ENCODE peak calls at places on chromosomes 6 and 20, in five cellular contexts. Z, G, V, F and A are unnamed samples.

GRCh38 chr6:20458051-20458894 is 56.6 kb downstream of the E2F3 start:
- DNase-seq in G (no peak), V (no peak), F (no peak), Z (no peak), A (no peak)

GRCh38 chr6:113813207-113813606 is 43.9 kb upstream of the MARCKS start:
- DNase-seq in F (no peak), Z (peak; percentile 66), G (no peak), V (peak; percentile 51), A (no peak)

GRCh38 chr6:75827163-75827562 is 78.1 kb downstream of the MYO6 start:
- DNase-seq in Z (no peak), V (no peak), G (no peak), F (no peak), A (no peak)

GRCh38 chr6:125194980-125195379 is 41.4 kb downstream of the TPD52L1 start:
- DNase-seq in F (no peak), Z (no peak), G (no peak), V (no peak), A (no peak)

GRCh38 chr6:7324520-7324919 is 11.5 kb upstream of the SSR1 start:
- DNase-seq in G (no peak), F (peak; percentile 41), V (no peak), Z (no peak), A (no peak)

GRCh38 chr6:144737998-144738397 is 452.9 kb downstream of the UTRN start:
- DNase-seq in Z (no peak), F (no peak), G (no peak), V (no peak), A (no peak)

GRCh38 chr6:7042654-7043545 is 64.9 kb upstream of the RREB1 start:
- DNase-seq in G (no peak), F (no peak), Z (no peak), V (no peak), A (no peak)

GRCh38 chr6:71197267-71197666 is 91.3 kb upstream of the OGFRL1 start:
- DNase-seq in Z (peak; percentile 92), G (no peak), V (peak; percentile 24), F (no peak), A (no peak)

GRCh38 chr6:69914015-69914485 is 47.7 kb downstream of the COL19A1 start:
- DNase-seq in V (no peak), Z (no peak), G (no peak), F (no peak), A (no peak)

GRCh38 chr20:48015136-48015925 is 230.1 kb upstream of the SULF2 start:
- DNase-seq in V (no peak), Z (no peak), F (no peak), G (no peak), A (no peak)

GRCh38 chr6:44043036-44043478 is 84.2 kb downstream of the MRPL14 start:
- DNase-seq in G (no peak), V (peak; percentile 62), F (no peak), Z (no peak), A (no peak)

GRCh38 chr20:32538526-32538918 is 46.6 kb downstream of the NOL4L start:
- DNase-seq in G (no peak), Z (no peak), V (no peak), F (no peak), A (no peak)

GRCh38 chr20:38658879-38659612 is 57.4 kb downstream of the ARHGAP40 start:
- DNase-seq in F (peak; percentile 64), G (no peak), V (no peak), Z (no peak), A (no peak)

GRCh38 chr6:13428528-13429405 is 58.6 kb downstream of the GFOD1 start:
- DNase-seq in V (no peak), G (no peak), Z (no peak), F (peak; percentile 55), A (no peak)

GRCh38 chr6:116945809-116946208 is 68.8 kb downstream of the RFX6 start:
- DNase-seq in F (no peak), Z (no peak), G (no peak), V (no peak), A (no peak)

GRCh38 chr20:40960101-40960500 is 68.5 kb upstream of the TOP1 start:
- DNase-seq in F (peak; percentile 2), Z (no peak), G (no peak), V (no peak), A (no peak)

GRCh38 chr20:62475027-62475818 is 572 bp downstream of the GATA5 start:
- DNase-seq in Z (no peak), V (no peak), G (no peak), F (no peak), A (no peak)

GRCh38 chr6:91654844-91655192 is 1067.9 kb upstream of the MAP3K7 start:
- DNase-seq in F (no peak), G (no peak), Z (no peak), V (no peak), A (no peak)

GRCh38 chr20:60011512-60012507 is 53.6 kb downstream of the CDH26 start:
- DNase-seq in G (no peak), V (no peak), Z (no peak), F (no peak), A (no peak)

GRCh38 chr6:114176726-114177125 is 166.1 kb downstream of the HS3ST5 start:
- DNase-seq in V (no peak), Z (no peak), F (no peak), G (no peak), A (no peak)

GRCh38 chr6:101830501-101831031 is 437.1 kb downstream of the GRIK2 start:
- DNase-seq in V (no peak), Z (peak; percentile 24), F (no peak), G (no peak), A (no peak)

GRCh38 chr20:48995599-48995998 is 50.5 kb upstream of the CSE1L start:
- DNase-seq in V (no peak), F (no peak), Z (no peak), G (no peak), A (no peak)

GRCh38 chr20:59016795-59017492 is 2.3 kb upstream of the TUBB1 start:
- DNase-seq in G (no peak), F (no peak), Z (no peak), V (no peak), A (no peak)

GRCh38 chr20:4082406-4083102 is 67.2 kb upstream of the RNF24 start:
- DNase-seq in V (peak; percentile 73), G (peak; percentile 26), Z (no peak), F (peak; percentile 46), A (no peak)

GRCh38 chr20:11394145-11394833 is 523.4 kb upstream of the BTBD3 start:
- DNase-seq in V (peak; percentile 65), Z (no peak), F (no peak), G (no peak), A (no peak)

GRCh38 chr6:130778946-130779657 is 48.1 kb upstream of the SMLR1 start:
- DNase-seq in Z (peak; percentile 34), F (no peak), G (no peak), V (peak; percentile 73), A (no peak)

GRCh38 chr6:114997813-114998292 is 655.0 kb upstream of the HS3ST5 start:
- DNase-seq in F (peak; percentile 18), V (no peak), Z (no peak), G (no peak), A (no peak)

GRCh38 chr6:33298773-33299236 is at the start of gene RGL2:
- DNase-seq in G (peak; percentile 69), V (peak; percentile 59), Z (no peak), F (peak; percentile 76), A (no peak)

GRCh38 chr6:10420546-10421507 is 6.0 kb upstream of the TFAP2A start:
- DNase-seq in F (peak; percentile 26), Z (no peak), G (no peak), V (no peak), A (no peak)

GRCh38 chr20:2816583-2817340 is 598 bp downstream of the TMEM239 start:
- DNase-seq in G (no peak), V (no peak), F (no peak), Z (no peak), A (no peak)

GRCh38 chr20:1336699-1337387 is 7.9 kb upstream of the SDCBP2 start:
- DNase-seq in G (no peak), Z (no peak), F (no peak), V (no peak), A (no peak)

GRCh38 chr6:80872951-80873308 is 766.5 kb downstream of the BCKDHB start:
- DNase-seq in Z (no peak), G (no peak), F (no peak), V (no peak), A (no peak)

GRCh38 chr6:80872194-80872950 is 765.9 kb downstream of the BCKDHB start:
- DNase-seq in V (no peak), F (no peak), G (no peak), Z (no peak), A (no peak)
- TF ChIP-seq CTCF in V (no peak), F (no peak), G (no peak), Z (no peak), A (no peak)

GRCh38 chr6:132816665-132817064 is 2.3 kb downstream of the RPS12 start:
- DNase-seq in G (no peak), V (no peak), F (no peak), Z (no peak), A (no peak)
- TF ChIP-seq CTCF in G (no peak), V (no peak), F (no peak), Z (no peak), A (no peak)

GRCh38 chr6:169158182-169158573 is 95.5 kb downstream of the THBS2 start:
- DNase-seq in F (no peak), G (no peak), V (no peak), Z (peak; percentile 5), A (no peak)

GRCh38 chr6:169157474-169158181 is 96.0 kb downstream of the THBS2 start:
- DNase-seq in F (no peak), G (no peak), V (no peak), Z (no peak), A (no peak)

GRCh38 chr6:169153401-169153800 is 100.2 kb downstream of the THBS2 start:
- DNase-seq in Z (no peak), G (no peak), V (no peak), F (no peak), A (no peak)

GRCh38 chr6:169156108-169156821 is 97.4 kb downstream of the THBS2 start:
- DNase-seq in Z (no peak), F (no peak), G (no peak), V (no peak), A (no peak)

GRCh38 chr6:169155481-169155880 is 98.2 kb downstream of the THBS2 start:
- DNase-seq in Z (no peak), V (no peak), G (no peak), F (no peak), A (no peak)
- TF ChIP-seq CTCF in Z (no peak), V (no peak), G (no peak), F (no peak), A (no peak)

GRCh38 chr6:127606131-127606562 is 29.2 kb downstream of the C6orf58 start:
- DNase-seq in V (peak; percentile 16), F (no peak), Z (peak; percentile 19), G (no peak), A (peak; percentile 16)
- TF ChIP-seq CTCF in V (peak; percentile 29), F (no peak), Z (peak; percentile 59), G (peak; percentile 15), A (peak; percentile 64)

DNA sequence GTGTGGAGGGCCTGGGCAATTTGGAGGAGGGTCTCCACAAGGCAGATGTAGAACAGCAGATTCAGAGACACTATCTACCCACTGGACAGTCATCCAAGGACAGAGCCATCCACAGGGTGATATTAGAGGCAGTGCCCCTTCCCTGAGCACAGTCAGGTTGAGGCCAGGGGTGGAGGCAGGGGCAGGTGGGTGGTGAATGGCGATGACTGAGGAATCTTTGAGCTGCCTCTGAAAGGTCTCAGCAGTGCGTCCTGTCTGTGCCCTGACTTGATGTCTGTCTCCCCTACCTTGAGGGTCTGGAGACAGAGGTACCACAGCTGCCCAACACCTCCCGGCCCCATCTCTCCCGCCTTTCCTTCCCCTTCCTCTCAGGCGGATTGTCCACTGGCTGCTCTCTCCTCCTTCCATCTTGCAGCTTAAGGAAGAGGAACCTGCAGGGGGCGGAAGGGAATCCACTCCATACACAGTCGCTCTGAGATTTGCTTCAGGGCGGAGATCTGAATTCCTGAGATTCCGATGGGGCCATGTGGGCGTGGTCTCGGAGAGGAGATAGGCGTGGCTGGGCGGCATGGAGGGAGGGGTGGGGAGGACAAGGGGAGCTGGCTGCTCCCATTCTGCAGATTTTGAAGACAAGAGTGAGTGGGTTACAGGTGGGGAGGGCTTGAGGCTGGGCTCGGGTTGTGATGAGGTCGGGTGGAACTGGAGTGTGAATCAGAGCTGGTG is 1.7 kb downstream of the MUCL3 start:
- DNase-seq in F (no peak), G (no peak), Z (peak; percentile 64), V (peak; percentile 63), A (peak; percentile 48)
- TF ChIP-seq CTCF in F (no peak), G (no peak), Z (peak; percentile 84), V (peak; percentile 76), A (peak; percentile 76)